ENCODE peak calls at places on chromosome 14, in ten cellular contexts. V is H7; P is activated CD4-positive, CD25-positive, alpha-beta regulatory T cell; X is stimulated activated CD4-positive, alpha-beta T cell treated with anti-CD3 and anti-CD28 coated beads, Interleukin-12 subunit alpha, Interleukin-12 subunit beta, amount 100 ng/mL, for 4 hours; F is tibial artery; O is COR-L47; C is nucleus accumbens; H is activated CD4-positive, alpha-beta memory T cell treated with anti-CD3 and anti-CD28 coated beads, Interleukin-2, amount 10 ng/mL, durations not matched to agents 7 days and 5 days; N is sciatic nerve; I is NCI-H1092 treated with DMSO at 0.1 percent for 48 hours. E is an unnamed sample.

GRCh38 chr14:55381040-55381439 is 30.6 kb downstream of the ATG14 start:
- DNase-seq in F (no peak), P (no peak), N (no peak), H (no peak), X (no peak), V (no peak), O (no peak), C (no peak), I (no peak), E (no peak)

GRCh38 chr14:99256483-99256874 is 15.5 kb downstream of the BCL11B start:
- DNase-seq in O (no peak), X (no peak), F (peak), V (no peak), H (peak), I (no peak), P (no peak), N (no peak), C (no peak), E (no peak)

GRCh38 chr14:91861091-91861490 is 6.2 kb downstream of the TC2N start:
- DNase-seq in I (no peak), V (no peak), X (no peak), C (no peak), F (no peak), N (no peak), P (no peak), O (no peak), H (no peak), E (no peak)

GRCh38 chr14:96637521-96637920 is 135.3 kb downstream of the PAPOLA start:
- DNase-seq in V (no peak), I (no peak), F (peak), C (no peak), X (no peak), O (no peak), N (no peak), H (peak), P (no peak), E (no peak)

GRCh38 chr14:69636051-69636639 is 24.7 kb downstream of the SUSD6 start:
- DNase-seq in H (no peak), P (no peak), C (no peak), V (no peak), I (peak), N (no peak), X (peak), O (peak), F (no peak), E (no peak)

GRCh38 chr14:75566321-75566720 is 12.1 kb upstream of the FLVCR2 start:
- DNase-seq in O (no peak), H (peak), N (no peak), V (no peak), F (no peak), P (peak), I (no peak), X (peak), C (no peak), E (peak)

GRCh38 chr14:50355692-50356091 is 41.0 kb downstream of the CDKL1 start:
- DNase-seq in F (no peak), X (no peak), H (no peak), I (no peak), C (no peak), N (no peak), V (no peak), O (no peak), P (no peak), E (no peak)

GRCh38 chr14:69291891-69292586 is 32.1 kb downstream of the GALNT16 start:
- DNase-seq in N (no peak), H (no peak), X (no peak), I (no peak), O (no peak), V (peak), C (no peak), P (no peak), F (peak), E (no peak)

GRCh38 chr14:81127785-81128184 is 93.0 kb downstream of the GTF2A1 start:
- DNase-seq in H (no peak), I (no peak), N (no peak), C (no peak), X (no peak), V (no peak), F (no peak), O (no peak), P (no peak), E (no peak)

GRCh38 chr14:88421286-88421685 is 35.8 kb downstream of the SPATA7 start:
- DNase-seq in N (no peak), X (no peak), P (no peak), F (no peak), H (no peak), O (no peak), C (no peak), I (no peak), V (no peak), E (no peak)

GRCh38 chr14:82047777-82048470 is 514.3 kb upstream of the SEL1L start:
- DNase-seq in V (no peak), F (no peak), O (no peak), N (no peak), X (no peak), I (no peak), P (no peak), C (no peak), H (no peak), E (no peak)

GRCh38 chr14:90742252-90742651 is 74.0 kb downstream of the TTC7B start:
- DNase-seq in V (no peak), H (no peak), I (no peak), F (no peak), O (no peak), N (no peak), X (no peak), P (no peak), C (no peak), E (no peak)

E was measured in T-helper 1 cell.